ENCODE peak calls at places on chromosomes 12 and 14, in six cellular contexts. S is activated CD4-positive, alpha-beta T cell treated with anti-CD3 and anti-CD28 coated beads for 24 hours; A is non-pigmented ciliary epithelial cell; E is lower leg skin; V is lung microvascular endothelial cell; N is ELF-1. M is an unnamed sample.

GRCh38 chr12:77685112-77685511 is 145.6 kb upstream of the NAV3 start:
- DNase-seq in A (peak), S (no peak), V (peak), N (peak), E (peak), M (peak)

GRCh38 chr12:29858270-29858786 is 74.6 kb upstream of the TMTC1 start:
- DNase-seq in N (no peak), A (no peak), S (no peak), E (peak), V (no peak), M (no peak)

GRCh38 chr12:82436354-82436753 is 78.0 kb downstream of the METTL25 start:
- DNase-seq in N (no peak), S (no peak), V (no peak), E (no peak), A (no peak), M (no peak)

GRCh38 chr12:99810718-99811593 is 163.4 kb downstream of the GARIN6 start:
- DNase-seq in A (no peak), S (no peak), N (no peak), V (peak), E (no peak), M (peak)

GRCh38 chr14:50335989-50336391 is 23.9 kb downstream of the DMAC2L start:
- DNase-seq in V (peak), E (no peak), S (no peak), N (peak), A (no peak), M (peak)

GRCh38 chr12:53219116-53219955 is 12.3 kb upstream of the ITGB7 start:
- DNase-seq in S (peak), A (no peak), N (no peak), E (no peak), V (peak), M (no peak)

GRCh38 chr12:68237523-68238070 is 12.0 kb upstream of the IL26 start:
- DNase-seq in A (no peak), N (no peak), E (no peak), S (no peak), V (no peak), M (no peak)

GRCh38 chr14:103002578-103003350 is 54.6 kb downstream of the CDC42BPB start:
- DNase-seq in V (no peak), A (no peak), N (no peak), E (no peak), S (no peak), M (peak)

GRCh38 chr14:98754343-98755025 is 517.5 kb downstream of the BCL11B start:
- DNase-seq in A (no peak), N (no peak), E (peak), V (no peak), S (no peak), M (no peak)

GRCh38 chr12:11508699-11509098 is 113.3 kb upstream of the PRB2 start:
- DNase-seq in V (no peak), A (peak), S (no peak), E (no peak), N (no peak), M (peak)

M was measured in GM23338.